ENCODE peak calls at places on chromosomes 12 and 14, in ten cellular contexts. C, K, G, F, W, B, P, A, Z and N are unnamed samples.
A peak's percentile ranks its signal among the peaks of the same experiment; 100 is the strongest.

GRCh38 chr12:4225571-4225970 is 48.0 kb upstream of the CCND2 start:
- DNase-seq in C (no peak), K (no peak), G (no peak), F (no peak), W (no peak), B (no peak), P (no peak), A (no peak), Z (no peak), N (no peak)

GRCh38 chr14:26860111-26860510 is 262.3 kb upstream of the NOVA1 start:
- DNase-seq in C (no peak), K (no peak), G (no peak), F (no peak), W (no peak), B (no peak), P (no peak), A (no peak), Z (no peak), N (no peak)

GRCh38 chr12:96776908-96777307 is 130.1 kb upstream of the NEDD1 start:
- DNase-seq in C (no peak), K (no peak), G (no peak), F (no peak), W (no peak), B (no peak), P (no peak), A (no peak), Z (no peak), N (no peak)

GRCh38 chr12:89731064-89731463 is 22.4 kb upstream of the ATP2B1 start:
- DNase-seq in C (peak; percentile 27), K (no peak), G (no peak), F (no peak), W (no peak), B (no peak), P (no peak), A (no peak), Z (no peak), N (peak; percentile 80)

GRCh38 chr12:53103860-53104305 is 597 bp downstream of the SOAT2 start:
- DNase-seq in C (no peak), K (no peak), G (no peak), F (no peak), W (no peak), B (no peak), P (no peak), A (no peak), Z (no peak), N (no peak)

GRCh38 chr14:99655521-99655920 is 10.6 kb downstream of the HHIPL1 start:
- DNase-seq in C (peak; percentile 48), K (no peak), G (no peak), F (no peak), W (peak; percentile 47), B (no peak), P (no peak), A (no peak), Z (no peak), N (peak; percentile 24)

GRCh38 chr14:77301103-77301502 is 19.6 kb downstream of the POMT2 start:
- DNase-seq in C (peak; percentile 88), K (peak; percentile 80), G (peak; percentile 56), F (peak; percentile 90), W (peak; percentile 81), B (peak; percentile 72), P (peak; percentile 82), A (no peak), Z (peak; percentile 73), N (peak; percentile 74)

GRCh38 chr12:61254225-61254624 is 1006.0 kb upstream of the USP15 start:
- DNase-seq in C (no peak), K (no peak), G (no peak), F (no peak), W (no peak), B (no peak), P (no peak), A (no peak), Z (no peak), N (no peak)

GRCh38 chr14:96086032-96086431 is 46.9 kb downstream of the C14orf132 start:
- DNase-seq in C (peak; percentile 59), K (no peak), G (no peak), F (no peak), W (peak; percentile 91), B (no peak), P (no peak), A (no peak), Z (no peak), N (peak; percentile 91)

GRCh38 chr14:96089401-96089800 is 50.2 kb downstream of the C14orf132 start:
- DNase-seq in C (no peak), K (no peak), G (no peak), F (no peak), W (no peak), B (no peak), P (no peak), A (no peak), Z (no peak), N (no peak)

GRCh38 chr14:96088911-96089310 is 49.7 kb downstream of the C14orf132 start:
- DNase-seq in C (no peak), K (no peak), G (no peak), F (no peak), W (no peak), B (no peak), P (no peak), A (no peak), Z (no peak), N (no peak)

GRCh38 chr14:96086574-96087077 is 47.5 kb downstream of the C14orf132 start:
- DNase-seq in C (no peak), K (no peak), G (no peak), F (no peak), W (peak; percentile 72), B (no peak), P (no peak), A (no peak), Z (no peak), N (peak; percentile 64)

DNA sequence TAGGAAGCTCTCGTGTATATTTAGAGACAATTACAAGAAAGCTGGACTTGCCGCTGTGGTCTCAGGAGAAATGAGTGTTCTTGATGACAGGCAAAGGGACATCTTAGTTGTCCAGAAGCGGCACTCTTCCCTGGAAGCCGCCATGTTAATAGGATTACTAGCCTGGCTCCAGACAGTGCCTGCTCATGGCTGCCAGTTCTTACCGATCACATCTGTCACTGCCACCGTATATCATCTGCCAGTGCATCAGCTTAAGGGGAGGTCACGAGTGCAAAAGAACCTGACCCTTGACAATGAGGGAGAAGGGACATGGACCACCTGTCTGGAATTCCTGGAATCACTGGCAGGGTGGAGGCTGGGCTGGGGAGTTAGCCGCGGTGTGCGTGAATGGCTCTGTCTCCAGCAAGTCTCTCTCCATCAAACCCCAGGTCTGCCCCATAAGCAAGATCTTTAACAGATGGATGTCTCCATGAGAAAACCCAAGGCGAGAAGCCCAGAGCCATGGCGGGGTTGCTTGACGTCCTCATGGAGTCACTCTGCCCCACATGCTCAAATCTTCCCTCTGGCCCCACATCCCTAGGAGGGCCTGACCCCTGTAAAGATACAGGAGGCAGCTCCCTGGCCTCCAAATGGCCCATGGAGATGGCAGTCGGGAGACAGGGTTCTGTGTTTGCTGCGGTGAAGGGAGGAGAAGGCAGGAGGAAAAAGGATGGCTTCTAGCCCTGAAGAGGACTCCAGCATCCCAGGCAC is 49.1 kb downstream of the C14orf132 start:
- DNase-seq in C (no peak), K (no peak), G (no peak), F (no peak), W (no peak), B (no peak), P (peak; percentile 19), A (no peak), Z (no peak), N (no peak)
- TF ChIP-seq CTCF in C (no peak), K (no peak), G (no peak), F (no peak), W (no peak), B (no peak), P (no peak), A (no peak), Z (no peak), N (no peak)

GRCh38 chr14:22474730-22475351 is 114.2 kb downstream of the DAD1 start:
- DNase-seq in C (no peak), K (no peak), G (no peak), F (no peak), W (peak; percentile 47), B (no peak), P (no peak), A (no peak), Z (no peak), N (peak; percentile 30)

GRCh38 chr14:22472935-22473854 is 115.8 kb downstream of the DAD1 start:
- DNase-seq in C (peak; percentile 63), K (no peak), G (no peak), F (peak; percentile 48), W (no peak), B (peak; percentile 75), P (no peak), A (no peak), Z (peak; percentile 71), N (peak; percentile 17)

GRCh38 chr14:22472466-22472865 is 116.6 kb downstream of the DAD1 start:
- DNase-seq in C (no peak), K (no peak), G (no peak), F (no peak), W (no peak), B (no peak), P (no peak), A (no peak), Z (no peak), N (no peak)

GRCh38 chr14:22469541-22470303 is 119.3 kb downstream of the DAD1 start:
- DNase-seq in C (no peak), K (no peak), G (no peak), F (no peak), W (no peak), B (no peak), P (no peak), A (no peak), Z (no peak), N (no peak)

GRCh38 chr14:22471545-22472121 is 117.4 kb downstream of the DAD1 start:
- DNase-seq in C (no peak), K (peak; percentile 63), G (peak; percentile 54), F (peak; percentile 68), W (peak; percentile 50), B (no peak), P (peak; percentile 54), A (peak; percentile 79), Z (no peak), N (peak; percentile 17)
- TF ChIP-seq CTCF in C (peak; percentile 44), K (no peak), G (peak; percentile 59), F (no peak), W (peak; percentile 63), B (peak; percentile 26), P (no peak), A (peak; percentile 52), Z (peak; percentile 61), N (peak; percentile 28)

GRCh38 chr12:101823039-101823438 is 7.7 kb downstream of the GNPTAB start:
- DNase-seq in C (no peak), K (no peak), G (no peak), F (no peak), W (no peak), B (no peak), P (no peak), A (no peak), Z (no peak), N (no peak)

GRCh38 chr12:101824831-101825230 is 5.9 kb downstream of the GNPTAB start:
- DNase-seq in C (no peak), K (no peak), G (no peak), F (no peak), W (no peak), B (no peak), P (no peak), A (no peak), Z (no peak), N (no peak)

GRCh38 chr12:101819467-101819866 is 11.3 kb downstream of the GNPTAB start:
- DNase-seq in C (no peak), K (no peak), G (no peak), F (no peak), W (no peak), B (peak; percentile 52), P (no peak), A (no peak), Z (peak; percentile 49), N (no peak)

GRCh38 chr12:101826766-101827368 is 3.9 kb downstream of the GNPTAB start:
- DNase-seq in C (no peak), K (no peak), G (no peak), F (no peak), W (no peak), B (no peak), P (no peak), A (no peak), Z (no peak), N (no peak)

GRCh38 chr12:101823891-101824290 is 6.9 kb downstream of the GNPTAB start:
- DNase-seq in C (peak; percentile 14), K (no peak), G (peak; percentile 26), F (peak; percentile 54), W (peak; percentile 15), B (peak; percentile 69), P (no peak), A (no peak), Z (peak; percentile 60), N (no peak)
- TF ChIP-seq CTCF in C (peak; percentile 28), K (peak; percentile 13), G (no peak), F (no peak), W (peak; percentile 24), B (peak; percentile 3), P (peak; percentile 32), A (peak; percentile 43), Z (peak; percentile 3), N (no peak)

DNA sequence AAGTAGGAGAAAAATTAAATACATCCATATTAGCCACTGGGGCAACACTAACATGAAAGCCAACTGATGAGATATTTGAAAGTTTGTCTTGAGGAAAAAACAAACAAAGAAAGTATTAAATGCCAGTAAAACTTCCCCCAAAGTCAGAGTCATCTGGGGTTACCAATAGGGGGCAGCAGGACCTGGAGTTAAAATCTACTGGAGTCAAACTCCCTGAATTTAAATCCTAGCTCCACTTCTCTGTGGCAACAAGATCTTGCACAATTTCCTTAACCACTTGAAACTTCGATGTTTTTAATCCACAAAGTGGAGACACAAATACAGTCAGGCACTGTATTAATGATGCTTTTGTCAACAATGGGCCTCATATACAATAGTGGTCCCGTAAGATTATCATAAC is 14.4 kb downstream of the PLEKHG7 start:
- DNase-seq in C (peak; percentile 71), K (no peak), G (no peak), F (peak; percentile 17), W (peak; percentile 15), B (no peak), P (no peak), A (no peak), Z (no peak), N (peak; percentile 77)
- TF ChIP-seq CTCF in C (peak; percentile 53), K (no peak), G (peak; percentile 50), F (no peak), W (peak; percentile 68), B (peak; percentile 26), P (no peak), A (peak; percentile 53), Z (peak; percentile 7), N (peak; percentile 31)